ENCODE peak calls at places on chromosomes 11 and 22, in five cellular contexts. B, H, C, E and Y are unnamed samples.

GRCh38 chr11:69540118-69541000 is 58.9 kb downstream of the LINC01488 start:
- DNase-seq in B (no peak), H (no peak), C (peak; percentile 26), E (peak; percentile 33), Y (no peak)

GRCh38 chr22:43393132-43393844 is 18.5 kb upstream of the MPPED1 start:
- DNase-seq in B (no peak), H (no peak), C (no peak), E (peak; percentile 32), Y (no peak)

GRCh38 chr11:4071828-4072421 is 22.7 kb upstream of the RRM1 start:
- DNase-seq in B (no peak), H (no peak), C (no peak), E (peak; percentile 14), Y (no peak)

GRCh38 chr11:122850076-122850631 is 11.9 kb downstream of the CRTAM start:
- DNase-seq in B (no peak), H (no peak), C (peak; percentile 52), E (peak; percentile 78), Y (no peak)

GRCh38 chr11:2779499-2779980 is 79.7 kb upstream of the KCNQ1OT1 start:
- DNase-seq in B (no peak), H (no peak), C (no peak), E (no peak), Y (no peak)

GRCh38 chr11:73192272-73192671 is 25.8 kb upstream of the P2RY2 start:
- DNase-seq in B (no peak), H (no peak), C (no peak), E (no peak), Y (no peak)

GRCh38 chr11:20355221-20356219 is 8.0 kb upstream of the HTATIP2 start:
- DNase-seq in B (peak; percentile 24), H (no peak), C (peak; percentile 68), E (peak; percentile 59), Y (peak; percentile 42)

GRCh38 chr11:94545641-94546470 is 2.1 kb downstream of the FUT4 start:
- DNase-seq in B (no peak), H (no peak), C (no peak), E (no peak), Y (no peak)

GRCh38 chr11:117900720-117901440 is 24.4 kb upstream of the FXYD6 start:
- DNase-seq in B (no peak), H (no peak), C (no peak), E (no peak), Y (no peak)

GRCh38 chr11:57599381-57599780 is 1.9 kb downstream of the SERPING1 start:
- DNase-seq in B (no peak), H (no peak), C (peak; percentile 13), E (peak; percentile 27), Y (no peak)

GRCh38 chr11:112694813-112695212 is 266.4 kb upstream of the NCAM1 start:
- DNase-seq in B (no peak), H (no peak), C (peak; percentile 9), E (peak; percentile 50), Y (no peak)

GRCh38 chr11:61133956-61134662 is 27.1 kb downstream of the VPS37C start:
- DNase-seq in B (no peak), H (no peak), C (no peak), E (no peak), Y (no peak)

GRCh38 chr11:12247543-12248287 is 129.7 kb upstream of the PARVA start:
- DNase-seq in B (no peak), H (no peak), C (no peak), E (no peak), Y (no peak)

GRCh38 chr11:126491092-126491491 is 135.6 kb downstream of the ST3GAL4 start:
- DNase-seq in B (no peak), H (no peak), C (no peak), E (no peak), Y (no peak)

GRCh38 chr11:7869467-7869866 is 61.6 kb downstream of the OR10A6 start:
- DNase-seq in B (no peak), H (no peak), C (peak; percentile 85), E (no peak), Y (no peak)

GRCh38 chr22:17090550-17090949 is 5.8 kb downstream of the IL17RA start:
- DNase-seq in B (no peak), H (no peak), C (no peak), E (no peak), Y (no peak)

GRCh38 chr22:34096770-34097169 is 176.5 kb upstream of the LARGE1 start:
- DNase-seq in B (no peak), H (no peak), C (no peak), E (no peak), Y (no peak)

GRCh38 chr11:80320765-80321164 is 879.9 kb upstream of the TENM4 start:
- DNase-seq in B (no peak), H (no peak), C (no peak), E (peak; percentile 13), Y (no peak)

GRCh38 chr22:44256860-44257560 is 55.7 kb downstream of the SHISAL1 start:
- DNase-seq in B (no peak), H (no peak), C (no peak), E (no peak), Y (no peak)

GRCh38 chr22:46105494-46106278 is 44.6 kb upstream of the PPARA start:
- DNase-seq in B (no peak), H (no peak), C (peak; percentile 63), E (no peak), Y (no peak)

GRCh38 chr11:130732476-130732875 is 183.8 kb downstream of the SNX19 start:
- DNase-seq in B (no peak), H (no peak), C (peak; percentile 50), E (no peak), Y (no peak)

GRCh38 chr11:843818-844692 is 1.4 kb downstream of the TSPAN4 start:
- DNase-seq in B (no peak), H (no peak), C (peak; percentile 95), E (peak; percentile 98), Y (no peak)

GRCh38 chr22:43129426-43130425 is 13.5 kb downstream of the MCAT start:
- DNase-seq in B (no peak), H (no peak), C (no peak), E (no peak), Y (no peak)

GRCh38 chr11:1505480-1505879 is 18.9 kb upstream of the MOB2 start:
- DNase-seq in B (no peak), H (no peak), C (no peak), E (peak; percentile 59), Y (no peak)

GRCh38 chr22:46776486-46776826 is 14.0 kb downstream of the TBC1D22A start:
- DNase-seq in B (no peak), H (no peak), C (no peak), E (no peak), Y (no peak)

GRCh38 chr11:69362315-69362714 is 68.4 kb downstream of the MYEOV start:
- DNase-seq in B (no peak), H (no peak), C (no peak), E (peak; percentile 32), Y (no peak)

GRCh38 chr11:8097926-8098325 is 16.9 kb downstream of the TUB start:
- DNase-seq in B (no peak), H (no peak), C (no peak), E (no peak), Y (no peak)

GRCh38 chr11:65718964-65719492 is 1.6 kb downstream of the RNASEH2C start:
- DNase-seq in B (no peak), H (no peak), C (peak; percentile 37), E (no peak), Y (no peak)

GRCh38 chr22:30863161-30863833 is 105.3 kb downstream of the MORC2 start:
- DNase-seq in B (no peak), H (no peak), C (peak; percentile 8), E (peak; percentile 65), Y (no peak)

GRCh38 chr11:75541301-75541929 is 15.7 kb upstream of the GDPD5 start:
- DNase-seq in B (no peak), H (no peak), C (no peak), E (no peak), Y (no peak)

GRCh38 chr22:24141586-24141985 is 39.7 kb upstream of the SUSD2 start:
- DNase-seq in B (peak; percentile 61), H (no peak), C (peak; percentile 68), E (no peak), Y (no peak)

GRCh38 chr11:38594881-38595280 is 1996.8 kb upstream of the RAG2 start:
- DNase-seq in B (no peak), H (no peak), C (no peak), E (no peak), Y (no peak)

GRCh38 chr11:68677432-68677831 is 6.9 kb upstream of the GAL start:
- DNase-seq in B (no peak), H (no peak), C (peak; percentile 83), E (peak; percentile 94), Y (no peak)